ENCODE peak calls at places on chromosomes 1 and 21, in ten cellular contexts. R is GM20000, N is colonic mucosa, S is kidney, X is lung, I is astrocyte of the spinal cord, D is psoas muscle, H is glutamatergic neuron, E is foreskin fibroblast, Z is neural progenitor cell. B is an unnamed sample.

GRCh38 chr1:233885196-233886028 is 19.1 kb upstream of the SLC35F3 start:
- DNase-seq in R (no peak), N (no peak), S (no peak), X (no peak), I (peak), D (no peak), H (no peak), E (no peak), Z (no peak), B (no peak)

GRCh38 chr1:106680922-106681321 is 375.6 kb upstream of the PRMT6 start:
- DNase-seq in R (no peak), N (no peak), S (no peak), X (no peak), I (no peak), D (no peak), H (no peak), E (no peak), Z (no peak), B (no peak)

GRCh38 chr1:40763742-40764532 is 19.6 kb upstream of the KCNQ4 start:
- DNase-seq in R (peak), N (no peak), S (no peak), X (no peak), I (no peak), D (no peak), H (no peak), E (no peak), Z (no peak), B (no peak)

GRCh38 chr1:159653201-159653600 is 61.2 kb downstream of the CRP start:
- DNase-seq in R (no peak), N (no peak), S (no peak), X (no peak), I (peak), D (no peak), H (no peak), E (no peak), Z (no peak), B (no peak)

GRCh38 chr1:96557336-96557735 is 164.2 kb upstream of the PTBP2 start:
- DNase-seq in R (no peak), N (no peak), S (no peak), X (no peak), I (no peak), D (no peak), H (no peak), E (peak), Z (no peak), B (no peak)

GRCh38 chr1:152582647-152583046 is 2.3 kb upstream of the LCE3D start:
- DNase-seq in R (no peak), N (no peak), S (no peak), X (no peak), I (no peak), D (no peak), H (no peak), E (no peak), Z (no peak), B (no peak)

GRCh38 chr1:4424254-4424653 is 230.2 kb upstream of the AJAP1 start:
- DNase-seq in R (no peak), N (no peak), S (no peak), X (no peak), I (no peak), D (no peak), H (no peak), E (no peak), Z (no peak), B (no peak)

GRCh38 chr1:220872296-220872695 is 6.9 kb upstream of the HLX start:
- DNase-seq in R (no peak), N (no peak), S (no peak), X (no peak), I (no peak), D (no peak), H (no peak), E (no peak), Z (no peak), B (no peak)

GRCh38 chr1:40393173-40393572 is 19.6 kb downstream of the SMAP2 start:
- DNase-seq in R (no peak), N (no peak), S (no peak), X (no peak), I (no peak), D (no peak), H (no peak), E (no peak), Z (no peak), B (no peak)

GRCh38 chr1:77536813-77537212 is 145.6 kb downstream of the ZZZ3 start:
- DNase-seq in R (no peak), N (no peak), S (no peak), X (no peak), I (peak), D (no peak), H (no peak), E (peak), Z (no peak), B (no peak)

GRCh38 chr1:36761073-36761472 is 273.2 kb downstream of the GRIK3 start:
- DNase-seq in R (no peak), N (no peak), S (no peak), X (no peak), I (no peak), D (no peak), H (no peak), E (no peak), Z (no peak), B (no peak)

GRCh38 chr1:110426854-110427253 is 19.4 kb upstream of the LAMTOR5 start:
- DNase-seq in R (no peak), N (no peak), S (no peak), X (no peak), I (no peak), D (no peak), H (no peak), E (no peak), Z (no peak), B (no peak)

GRCh38 chr1:19179597-19180271 is 30.3 kb downstream of the UBR4 start:
- DNase-seq in R (no peak), N (no peak), S (no peak), X (no peak), I (peak), D (no peak), H (no peak), E (no peak), Z (peak), B (no peak)

GRCh38 chr1:1206376-1207253 is at the start of gene TNFRSF18:
- DNase-seq in R (peak), N (no peak), S (peak), X (no peak), I (peak), D (peak), H (peak), E (no peak), Z (peak), B (no peak)

GRCh38 chr1:112879834-112880233 is 76.2 kb downstream of the SLC16A1 start:
- DNase-seq in R (no peak), N (no peak), S (no peak), X (no peak), I (no peak), D (no peak), H (no peak), E (no peak), Z (no peak), B (no peak)

DNA sequence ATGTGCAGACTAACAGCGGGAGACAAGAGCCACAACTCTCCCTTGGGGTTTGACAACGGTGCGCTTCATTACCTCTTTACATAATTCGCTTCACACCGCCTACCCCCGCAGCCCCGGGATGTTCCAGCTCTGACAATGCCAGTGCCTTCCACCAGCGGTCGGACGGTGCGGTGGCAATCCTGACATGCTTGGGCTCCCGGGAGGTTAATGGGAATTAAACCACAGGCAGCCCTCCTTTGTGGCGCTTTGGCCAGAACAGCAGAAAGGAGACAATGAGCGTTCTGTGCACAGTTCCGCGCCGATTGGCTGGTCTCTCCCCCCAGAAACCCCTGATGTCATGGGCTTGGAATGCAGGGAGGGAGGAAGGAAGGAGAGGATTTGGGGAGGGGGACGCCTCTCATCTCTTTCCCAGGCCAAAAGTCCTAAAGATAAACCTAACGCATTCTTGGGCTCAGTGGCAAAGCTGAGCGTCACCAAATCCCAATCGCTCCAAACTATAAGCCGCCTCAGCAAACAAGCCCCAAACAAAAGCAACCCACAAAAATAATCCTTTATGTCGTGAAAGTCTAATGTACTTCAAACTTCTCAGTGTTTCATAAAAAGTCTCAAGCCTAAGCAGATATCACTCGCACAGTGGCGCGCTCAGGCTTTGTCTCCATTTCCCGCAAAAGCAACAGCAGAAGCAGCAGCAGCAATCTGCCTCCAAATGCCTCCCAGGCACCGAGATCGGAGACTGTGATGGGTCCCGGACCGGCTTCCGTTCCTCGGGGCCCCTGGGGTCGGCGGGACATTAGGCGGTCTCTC is 1.1 kb downstream of the CNN3 start:
- DNase-seq in R (peak), N (peak), S (peak), X (peak), I (peak), D (peak), H (peak), E (peak), Z (peak), B (peak)
- TF ChIP-seq CTCF in R (no peak), N (no peak), S (no peak), X (no peak), I (no peak), D (no peak), H (no peak), E (no peak), Z (no peak), B (no peak)

GRCh38 chr21:29164330-29164942 is 34.0 kb downstream of the MAP3K7CL start:
- DNase-seq in R (peak), N (no peak), S (no peak), X (no peak), I (peak), D (no peak), H (no peak), E (peak), Z (peak), B (no peak)
- TF ChIP-seq CTCF in R (peak), N (peak), S (peak), X (peak), I (peak), D (peak), H (no peak), E (peak), Z (peak), B (peak)

DNA sequence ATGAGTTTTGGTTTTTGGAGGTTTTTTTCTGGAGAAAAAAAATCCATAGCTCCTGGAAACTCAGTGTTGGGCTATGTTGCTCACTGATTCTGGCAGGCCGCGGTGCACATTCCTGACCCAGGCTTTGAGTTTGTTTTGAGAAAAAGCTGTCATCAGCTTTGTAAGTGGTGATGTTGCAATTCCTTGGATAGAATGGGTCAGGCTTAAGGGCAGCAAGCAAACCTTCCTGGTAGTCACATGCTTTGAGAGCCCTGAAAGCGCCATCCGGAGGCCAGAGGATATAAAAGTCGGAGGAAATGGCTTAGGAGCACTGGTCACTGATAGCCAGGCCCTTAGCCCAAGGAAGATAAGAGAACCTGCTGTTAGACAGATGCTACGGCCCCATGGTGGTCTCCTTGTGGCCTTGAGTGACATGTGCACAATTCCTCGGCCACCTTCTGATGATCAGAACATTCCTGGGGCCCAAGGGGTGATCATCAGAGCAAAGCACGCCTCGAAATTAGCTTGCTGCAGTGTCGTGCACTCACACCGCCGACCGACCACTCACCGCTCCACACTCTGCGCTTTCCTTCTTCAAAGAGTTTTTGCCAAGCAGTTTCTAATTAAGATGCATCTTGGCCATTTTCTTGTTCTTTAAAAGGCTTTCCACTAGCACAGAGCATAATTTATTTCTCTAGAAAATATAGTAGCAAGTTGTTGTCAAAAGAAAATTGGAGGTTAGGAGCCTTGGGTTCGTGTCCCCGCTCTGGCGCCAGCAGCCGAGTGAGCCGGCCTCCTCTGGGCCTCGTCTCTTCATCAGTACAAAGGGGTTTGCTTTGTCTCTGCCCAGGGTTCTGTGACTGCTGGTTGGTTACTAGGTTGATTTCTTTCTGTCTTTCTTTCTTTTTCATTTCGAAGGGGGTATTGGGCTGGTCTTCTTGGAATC is 78.7 kb downstream of the MAN1C1 start:
- DNase-seq in R (no peak), N (peak), S (peak), X (peak), I (peak), D (peak), H (no peak), E (peak), Z (peak), B (peak)
- TF ChIP-seq CTCF in R (no peak), N (no peak), S (peak), X (no peak), I (peak), D (peak), H (no peak), E (peak), Z (peak), B (no peak)

GRCh38 chr1:89724369-89725015 is 91.6 kb downstream of the LRRC8C start:
- DNase-seq in R (peak), N (no peak), S (no peak), X (no peak), I (no peak), D (peak), H (no peak), E (peak), Z (no peak), B (no peak)

GRCh38 chr1:89727517-89728312 is 93.1 kb upstream of the LRRC8D start:
- DNase-seq in R (no peak), N (no peak), S (no peak), X (no peak), I (no peak), D (no peak), H (no peak), E (no peak), Z (no peak), B (no peak)

GRCh38 chr1:89725016-89725380 is 92.1 kb downstream of the LRRC8C start:
- DNase-seq in R (no peak), N (peak), S (no peak), X (no peak), I (peak), D (peak), H (no peak), E (peak), Z (no peak), B (no peak)

GRCh38 chr1:89723863-89724262 is 90.9 kb downstream of the LRRC8C start:
- DNase-seq in R (no peak), N (no peak), S (no peak), X (no peak), I (no peak), D (peak), H (no peak), E (peak), Z (no peak), B (no peak)

GRCh38 chr1:89725676-89726075 is 92.8 kb downstream of the LRRC8C start:
- DNase-seq in R (no peak), N (no peak), S (no peak), X (no peak), I (no peak), D (no peak), H (no peak), E (no peak), Z (no peak), B (no peak)
- TF ChIP-seq CTCF in R (no peak), N (no peak), S (no peak), X (no peak), I (no peak), D (no peak), H (no peak), E (no peak), Z (no peak), B (no peak)

DNA sequence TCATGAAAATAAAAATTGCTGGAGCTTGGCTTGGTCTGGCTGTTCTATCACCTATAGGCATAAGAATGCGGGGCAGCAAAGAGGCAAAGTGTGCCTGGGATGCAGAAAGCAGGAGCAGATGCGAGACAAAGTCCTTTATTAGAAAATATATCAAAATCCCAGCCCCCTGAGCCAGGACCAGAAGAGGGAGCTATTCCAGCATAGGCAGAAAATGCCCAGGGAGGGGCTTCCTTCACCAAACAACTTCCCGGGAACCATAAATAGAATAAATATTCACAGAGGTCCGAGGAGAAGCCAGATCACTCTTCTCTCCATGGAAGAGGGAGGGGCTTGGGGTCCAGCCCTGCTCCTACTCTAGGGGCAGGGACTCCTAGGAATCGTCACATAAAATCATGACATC is 5.0 kb downstream of the PPOX start:
- DNase-seq in R (no peak), N (no peak), S (no peak), X (no peak), I (no peak), D (no peak), H (no peak), E (no peak), Z (no peak), B (no peak)
- TF ChIP-seq CTCF in R (no peak), N (no peak), S (no peak), X (no peak), I (peak), D (no peak), H (no peak), E (peak), Z (peak), B (no peak)

DNA sequence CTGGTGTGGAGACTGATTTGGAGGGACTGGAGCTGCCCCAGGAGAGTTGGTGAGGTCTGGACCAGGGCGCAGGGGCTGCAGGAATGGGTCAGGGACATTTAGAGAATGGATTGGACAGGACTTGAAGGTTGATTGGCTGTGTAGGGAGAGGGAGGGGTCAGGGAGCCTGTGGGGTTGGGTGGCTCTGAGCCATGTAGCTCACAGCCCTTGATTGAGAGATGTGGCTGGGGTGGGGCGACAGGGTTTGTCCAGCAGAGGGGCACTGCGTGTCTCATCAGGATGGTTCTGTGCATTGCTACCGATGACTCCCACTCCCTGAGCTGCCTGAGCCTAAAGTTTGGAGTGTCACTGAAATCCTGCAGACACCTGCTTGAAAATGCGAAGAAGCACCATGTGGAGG is 12.1 kb downstream of the AZIN2 start:
- DNase-seq in R (no peak), N (no peak), S (no peak), X (no peak), I (no peak), D (no peak), H (peak), E (no peak), Z (peak), B (no peak)
- TF ChIP-seq CTCF in R (no peak), N (no peak), S (no peak), X (no peak), I (peak), D (no peak), H (no peak), E (no peak), Z (peak), B (no peak)

DNA sequence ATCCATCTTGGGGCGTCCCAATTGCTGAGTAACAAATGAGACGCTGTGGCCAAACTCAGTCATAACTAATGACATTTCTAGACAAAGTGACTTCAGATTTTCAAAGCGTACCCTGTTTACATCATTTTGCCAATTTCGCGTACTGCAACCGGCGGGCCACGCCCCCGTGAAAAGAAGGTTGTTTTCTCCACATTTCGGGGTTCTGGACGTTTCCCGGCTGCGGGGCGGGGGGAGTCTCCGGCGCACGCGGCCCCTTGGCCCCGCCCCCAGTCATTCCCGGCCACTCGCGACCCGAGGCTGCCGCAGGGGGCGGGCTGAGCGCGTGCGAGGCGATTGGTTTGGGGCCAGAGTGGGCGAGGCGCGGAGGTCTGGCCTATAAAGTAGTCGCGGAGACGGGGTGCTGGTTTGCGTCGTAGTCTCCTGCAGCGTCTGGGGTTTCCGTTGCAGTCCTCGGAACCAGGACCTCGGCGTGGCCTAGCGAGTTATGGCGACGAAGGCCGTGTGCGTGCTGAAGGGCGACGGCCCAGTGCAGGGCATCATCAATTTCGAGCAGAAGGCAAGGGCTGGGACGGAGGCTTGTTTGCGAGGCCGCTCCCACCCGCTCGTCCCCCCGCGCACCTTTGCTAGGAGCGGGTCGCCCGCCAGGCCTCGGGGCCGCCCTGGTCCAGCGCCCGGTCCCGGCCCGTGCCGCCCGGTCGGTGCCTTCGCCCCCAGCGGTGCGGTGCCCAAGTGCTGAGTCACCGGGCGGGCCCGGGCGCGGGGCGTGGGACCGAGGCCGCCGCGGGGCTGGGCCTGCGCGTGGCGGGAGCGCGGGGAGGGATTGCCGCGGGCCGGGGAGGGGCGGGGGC is at the start of gene SOD1:
- DNase-seq in R (peak), N (peak), S (peak), X (peak), I (peak), D (peak), H (peak), E (peak), Z (peak), B (peak)
- TF ChIP-seq CTCF in R (no peak), N (no peak), S (peak), X (no peak), I (no peak), D (peak), H (peak), E (no peak), Z (no peak), B (no peak)

DNA sequence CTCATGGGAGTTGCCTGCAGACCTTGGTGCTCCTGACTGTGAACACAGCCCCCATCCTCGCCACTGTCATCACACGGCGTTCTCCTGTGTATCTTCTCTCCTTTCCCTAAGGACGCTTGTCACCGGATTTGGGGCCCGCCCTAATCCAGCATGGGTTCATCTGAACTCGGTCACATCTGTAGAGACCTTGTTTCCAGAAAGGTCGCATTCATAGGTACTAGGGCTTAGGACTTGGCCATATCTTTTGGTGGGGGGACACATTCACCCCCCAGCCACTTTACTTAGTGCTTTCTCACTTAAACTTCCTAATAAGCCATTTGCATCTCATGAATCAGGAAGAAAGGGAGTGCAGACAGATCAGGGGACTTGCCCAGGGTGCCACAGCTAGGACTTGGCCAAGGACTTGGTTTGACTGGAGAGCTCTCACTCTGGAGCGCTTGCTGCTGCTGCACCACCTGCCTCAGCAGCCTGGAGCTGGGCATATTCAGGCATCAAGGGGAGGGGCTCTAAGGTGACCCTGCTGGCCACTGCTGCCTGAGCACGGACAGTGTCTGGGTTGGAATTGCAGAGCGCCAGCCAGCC is 9.7 kb downstream of the NPPA start:
- DNase-seq in R (no peak), N (no peak), S (no peak), X (no peak), I (no peak), D (no peak), H (no peak), E (no peak), Z (no peak), B (no peak)
- TF ChIP-seq CTCF in R (no peak), N (no peak), S (no peak), X (no peak), I (no peak), D (no peak), H (no peak), E (no peak), Z (no peak), B (no peak)